ENCODE peak calls at places on chromosomes 4 and X, in four cellular contexts. E is activated B cell treated with CpG ODN at 0.5 μM for 24 hours, M is iris pigment epithelial cell, U is AG20443. K is an unnamed sample.

GRCh38 chrX:17967888-17968287 is 106.8 kb upstream of the RAI2 start:
- DNase-seq in U (no peak), E (no peak), M (no peak), K (no peak)

GRCh38 chrX:44483965-44484606 is 58.6 kb downstream of the FUNDC1 start:
- DNase-seq in U (no peak), E (no peak), M (no peak), K (no peak)

GRCh38 chrX:40172169-40172979 is 74.6 kb upstream of the BCOR start:
- DNase-seq in M (peak; percentile 70), E (peak; percentile 26), U (peak; percentile 52), K (peak; percentile 64)

GRCh38 chr4:133498149-133498548 is 349.1 kb downstream of the PCDH10 start:
- DNase-seq in E (no peak), M (no peak), U (no peak), K (no peak)

GRCh38 chrX:9765072-9765736 is 443 bp downstream of the GPR143 start:
- DNase-seq in U (no peak), M (no peak), E (no peak), K (no peak)

GRCh38 chr4:125359960-125360628 is 45.3 kb downstream of the FAT4 start:
- DNase-seq in U (no peak), M (no peak), E (no peak), K (no peak)

GRCh38 chr4:121411151-121411744 is 30.4 kb upstream of the QRFPR start:
- DNase-seq in U (no peak), M (no peak), E (no peak), K (no peak)

GRCh38 chr4:19927381-19927780 is 324.3 kb upstream of the SLIT2 start:
- DNase-seq in M (peak; percentile 90), E (no peak), U (no peak), K (no peak)

GRCh38 chr4:81380364-81380853 is 91.3 kb downstream of the RASGEF1B start:
- DNase-seq in M (no peak), U (no peak), E (no peak), K (no peak)

GRCh38 chr4:169756971-169757574 is 671 bp downstream of the HPF1 start:
- DNase-seq in U (no peak), M (peak; percentile 3), E (no peak), K (no peak)

GRCh38 chr4:78293841-78294301 is 236.7 kb downstream of the FRAS1 start:
- DNase-seq in U (peak; percentile 66), E (no peak), M (peak; percentile 85), K (peak; percentile 42)

GRCh38 chr4:37825943-37826281 is 574 bp upstream of the PGM2 start:
- DNase-seq in E (no peak), M (no peak), U (no peak), K (no peak)

GRCh38 chrX:17635231-17635630 is 102.1 kb upstream of the SCML1 start:
- DNase-seq in M (peak; percentile 31), U (no peak), E (no peak), K (no peak)

GRCh38 chr4:183397741-183398297 is 46.6 kb upstream of the CDKN2AIP start:
- DNase-seq in E (no peak), M (no peak), U (no peak), K (no peak)

GRCh38 chr4:124278477-124278876 is 434.1 kb downstream of the ANKRD50 start:
- DNase-seq in E (no peak), M (peak; percentile 47), U (peak; percentile 11), K (no peak)

GRCh38 chr4:156547891-156548290 is 423.7 kb downstream of the PDGFC start:
- DNase-seq in E (no peak), M (peak; percentile 46), U (no peak), K (no peak)

GRCh38 chr4:139242511-139243051 is 37.4 kb downstream of the MGARP start:
- DNase-seq in U (peak; percentile 47), M (peak; percentile 88), E (no peak), K (peak; percentile 21)

GRCh38 chr4:123555500-123556273 is 159.1 kb downstream of the SPRY1 start:
- DNase-seq in M (peak; percentile 97), E (no peak), U (peak; percentile 35), K (peak; percentile 36)